ENCODE peak calls at places on chromosomes 1 and 21, in four cellular contexts. One of them, this sample, is unnamed.

GRCh38 chr1:192592981-192593683 is 17.6 kb downstream of the RGS1 start:
- DNase-seq in IMR-90: peak; percentile 12
- DNase-seq in thyroid gland: no peak
- DNase-seq in H1: no peak
- DNase-seq in this sample: no peak

GRCh38 chr1:248926401-248927182 is 20.6 kb downstream of the PGBD2 start:
- DNase-seq in IMR-90: peak; percentile 73
- DNase-seq in thyroid gland: no peak
- DNase-seq in H1: no peak
- DNase-seq in this sample: no peak

GRCh38 chr1:30272288-30273020 is 450.9 kb downstream of the MATN1 start:
- DNase-seq in IMR-90: no peak
- DNase-seq in thyroid gland: no peak
- DNase-seq in H1: no peak
- DNase-seq in this sample: no peak

GRCh38 chr1:198064181-198064580 is 92.6 kb upstream of the NEK7 start:
- DNase-seq in IMR-90: peak; percentile 16
- DNase-seq in thyroid gland: no peak
- DNase-seq in H1: no peak
- DNase-seq in this sample: no peak

GRCh38 chr1:25787477-25788043 is 12.4 kb upstream of the SELENON start:
- DNase-seq in IMR-90: peak; percentile 25
- DNase-seq in thyroid gland: no peak
- DNase-seq in H1: no peak
- DNase-seq in this sample: no peak

GRCh38 chr1:15525043-15525958 is 1.3 kb upstream of the CASP9 start:
- DNase-seq in IMR-90: no peak
- DNase-seq in thyroid gland: peak; percentile 100
- DNase-seq in H1: no peak
- DNase-seq in this sample: peak; percentile 25

GRCh38 chr1:228058981-228059535 is 23.4 kb upstream of the ARF1 start:
- DNase-seq in IMR-90: no peak
- DNase-seq in thyroid gland: peak; percentile 40
- DNase-seq in H1: no peak
- DNase-seq in this sample: no peak

GRCh38 chr1:178057863-178058576 is 35.9 kb upstream of the RASAL2 start:
- DNase-seq in IMR-90: peak; percentile 48
- DNase-seq in thyroid gland: peak; percentile 29
- DNase-seq in H1: no peak
- DNase-seq in this sample: peak; percentile 85

GRCh38 chr21:35257413-35257812 is 208.3 kb upstream of the RUNX1 start:
- DNase-seq in IMR-90: peak; percentile 96
- DNase-seq in thyroid gland: peak; percentile 62
- DNase-seq in H1: no peak
- DNase-seq in this sample: peak; percentile 26

GRCh38 chr1:42343049-42343448 is 8.0 kb upstream of the FOXJ3 start:
- DNase-seq in IMR-90: no peak
- DNase-seq in thyroid gland: no peak
- DNase-seq in H1: no peak
- DNase-seq in this sample: no peak

GRCh38 chr1:204288061-204288588 is 71.6 kb downstream of the PLEKHA6 start:
- DNase-seq in IMR-90: no peak
- DNase-seq in thyroid gland: peak; percentile 20
- DNase-seq in H1: no peak
- DNase-seq in this sample: no peak

GRCh38 chr1:91120421-91120820 is 98.6 kb upstream of the ZNF644 start:
- DNase-seq in IMR-90: no peak
- DNase-seq in thyroid gland: peak; percentile 83
- DNase-seq in H1: no peak
- DNase-seq in this sample: no peak

GRCh38 chr21:16588433-16588860 is 858.7 kb downstream of the USP25 start:
- DNase-seq in IMR-90: peak; percentile 84
- DNase-seq in thyroid gland: peak; percentile 84
- DNase-seq in H1: no peak
- DNase-seq in this sample: peak; percentile 70

GRCh38 chr1:81513796-81514354 is 286.9 kb upstream of the ADGRL2 start:
- DNase-seq in IMR-90: no peak
- DNase-seq in thyroid gland: no peak
- DNase-seq in H1: no peak
- DNase-seq in this sample: no peak

GRCh38 chr1:15454256-15454655 is 2.3 kb upstream of the CELA2A start:
- DNase-seq in IMR-90: peak; percentile 87
- DNase-seq in thyroid gland: no peak
- DNase-seq in H1: no peak
- DNase-seq in this sample: no peak

GRCh38 chr1:156833598-156833997 is 16.9 kb upstream of the SH2D2A start:
- DNase-seq in IMR-90: no peak
- DNase-seq in thyroid gland: no peak
- DNase-seq in H1: no peak
- DNase-seq in this sample: peak; percentile 44

GRCh38 chr1:246930830-246931548 is 759 bp downstream of the AHCTF1 start:
- DNase-seq in IMR-90: peak; percentile 58
- DNase-seq in thyroid gland: peak; percentile 55
- DNase-seq in H1: no peak
- DNase-seq in this sample: peak; percentile 79

GRCh38 chr1:26787381-26787705 is 407 bp upstream of the PIGV start:
- DNase-seq in IMR-90: peak; percentile 53
- DNase-seq in thyroid gland: no peak
- DNase-seq in H1: no peak
- DNase-seq in this sample: no peak

GRCh38 chr1:152449661-152450060 is 35.6 kb upstream of the CRNN start:
- DNase-seq in IMR-90: no peak
- DNase-seq in thyroid gland: no peak
- DNase-seq in H1: no peak
- DNase-seq in this sample: no peak

GRCh38 chr1:206797534-206798383 is 25.5 kb upstream of the IL10 start:
- DNase-seq in IMR-90: no peak
- DNase-seq in thyroid gland: peak; percentile 26
- DNase-seq in H1: peak; percentile 25
- DNase-seq in this sample: no peak

GRCh38 chr1:21089711-21090110 is 87.0 kb downstream of the EIF4G3 start:
- DNase-seq in IMR-90: no peak
- DNase-seq in thyroid gland: no peak
- DNase-seq in H1: no peak
- DNase-seq in this sample: no peak

GRCh38 chr21:38816400-38816973 is 10.8 kb downstream of the ETS2 start:
- DNase-seq in IMR-90: no peak
- DNase-seq in thyroid gland: no peak
- DNase-seq in H1: no peak
- DNase-seq in this sample: no peak

GRCh38 chr1:2583331-2583791 is 3.2 kb upstream of the PRXL2B start:
- DNase-seq in IMR-90: no peak
- DNase-seq in thyroid gland: no peak
- DNase-seq in H1: no peak
- DNase-seq in this sample: no peak

GRCh38 chr1:230047114-230047865 is 19.7 kb upstream of the GALNT2 start:
- DNase-seq in IMR-90: no peak
- DNase-seq in thyroid gland: no peak
- DNase-seq in H1: no peak
- DNase-seq in this sample: no peak

GRCh38 chr1:202680586-202681352 is 29.5 kb downstream of the SYT2 start:
- DNase-seq in IMR-90: no peak
- DNase-seq in thyroid gland: no peak
- DNase-seq in H1: no peak
- DNase-seq in this sample: no peak

GRCh38 chr1:90474731-90475130 is 242.4 kb downstream of the BARHL2 start:
- DNase-seq in IMR-90: no peak
- DNase-seq in thyroid gland: no peak
- DNase-seq in H1: no peak
- DNase-seq in this sample: no peak

GRCh38 chr1:161304927-161305871 is 4.6 kb downstream of the MPZ start:
- DNase-seq in IMR-90: no peak
- DNase-seq in thyroid gland: peak; percentile 11
- DNase-seq in H1: no peak
- DNase-seq in this sample: no peak

GRCh38 chr1:113949007-113949406 is 19.9 kb downstream of the HIPK1 start:
- DNase-seq in IMR-90: no peak
- DNase-seq in thyroid gland: no peak
- DNase-seq in H1: no peak
- DNase-seq in this sample: no peak

GRCh38 chr1:101081496-101082282 is 56.1 kb upstream of the DPH5 start:
- DNase-seq in IMR-90: no peak
- DNase-seq in thyroid gland: no peak
- DNase-seq in H1: no peak
- DNase-seq in this sample: no peak

GRCh38 chr1:156214024-156214748 is 1.4 kb downstream of the PMF1 start:
- DNase-seq in IMR-90: peak; percentile 41
- DNase-seq in thyroid gland: no peak
- DNase-seq in H1: no peak
- DNase-seq in this sample: no peak

GRCh38 chr1:201655243-201655642 is 116.3 kb downstream of the NAV1 start:
- DNase-seq in IMR-90: peak; percentile 92
- DNase-seq in thyroid gland: no peak
- DNase-seq in H1: no peak
- DNase-seq in this sample: no peak

DNA sequence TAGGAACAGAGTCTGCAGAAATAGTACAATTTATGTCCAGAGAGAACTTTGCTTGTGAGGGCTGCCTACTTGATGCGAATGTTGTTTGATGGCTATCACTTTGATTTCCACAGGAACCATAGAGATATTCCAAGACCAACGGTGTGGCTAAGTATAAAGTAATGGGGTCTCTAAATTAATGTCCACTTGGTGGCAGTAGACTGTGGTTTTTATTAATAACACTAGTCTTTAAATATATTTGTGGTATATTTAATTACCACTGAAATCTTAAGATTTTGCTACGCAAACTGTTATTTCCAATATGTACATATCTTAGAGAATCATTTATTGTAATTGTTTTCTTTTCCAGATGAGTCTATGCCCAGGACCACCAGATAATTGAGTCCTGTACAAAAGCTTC is 647.9 kb downstream of the PLA2G4A start:
- DNase-seq in IMR-90: peak; percentile 20
- DNase-seq in thyroid gland: no peak
- DNase-seq in H1: no peak
- DNase-seq in this sample: no peak
- H3K4me3 ChIP-seq in IMR-90: no peak overlapping the region
- H3K4me3 ChIP-seq in thyroid gland: no peak overlapping the region
- H3K4me3 ChIP-seq in H1: no peak overlapping the region
- H3K4me3 ChIP-seq in this sample: no peak overlapping the region

GRCh38 chr1:24683713-24684162 is 40.6 kb downstream of the SRRM1 start:
- DNase-seq in IMR-90: peak; percentile 98
- DNase-seq in thyroid gland: no peak
- DNase-seq in H1: no peak
- DNase-seq in this sample: peak; percentile 41

GRCh38 chr1:24679725-24680124 is 36.6 kb downstream of the SRRM1 start:
- DNase-seq in IMR-90: no peak
- DNase-seq in thyroid gland: no peak
- DNase-seq in H1: no peak
- DNase-seq in this sample: no peak
- H3K4me1 ChIP-seq in IMR-90: peaks cover 6% of the 10 kb centered on the region
- H3K4me1 ChIP-seq in thyroid gland: no peaks in the 10 kb centered on the region
- H3K4me1 ChIP-seq in H1: no peaks in the 10 kb centered on the region
- H3K4me1 ChIP-seq in this sample: no peaks in the 10 kb centered on the region

GRCh38 chr1:237042892-237043576 is 1.1 kb downstream of the RYR2 start:
- DNase-seq in IMR-90: no peak
- DNase-seq in thyroid gland: peak; percentile 68
- DNase-seq in H1: no peak
- DNase-seq in this sample: no peak
- H3K27ac ChIP-seq in IMR-90: no peak overlapping the region
- H3K27ac ChIP-seq in thyroid gland: peak overlapping the region; percentile 64
- H3K27ac ChIP-seq in H1: no peak overlapping the region
- H3K27ac ChIP-seq in this sample: no peak overlapping the region

GRCh38 chr1:7678491-7679158 is 92.5 kb upstream of the VAMP3 start:
- DNase-seq in IMR-90: no peak
- DNase-seq in thyroid gland: no peak
- DNase-seq in H1: no peak
- DNase-seq in this sample: no peak

GRCh38 chr1:7677815-7678214 is 93.3 kb upstream of the VAMP3 start:
- DNase-seq in IMR-90: no peak
- DNase-seq in thyroid gland: no peak
- DNase-seq in H1: no peak
- DNase-seq in this sample: no peak

GRCh38 chr1:7679873-7680790 is 91.0 kb upstream of the VAMP3 start:
- DNase-seq in IMR-90: peak; percentile 13
- DNase-seq in thyroid gland: peak; percentile 34
- DNase-seq in H1: no peak
- DNase-seq in this sample: peak; percentile 62

GRCh38 chr1:7680791-7681165 is 90.3 kb upstream of the VAMP3 start:
- DNase-seq in IMR-90: no peak
- DNase-seq in thyroid gland: no peak
- DNase-seq in H1: no peak
- DNase-seq in this sample: peak; percentile 59

DNA sequence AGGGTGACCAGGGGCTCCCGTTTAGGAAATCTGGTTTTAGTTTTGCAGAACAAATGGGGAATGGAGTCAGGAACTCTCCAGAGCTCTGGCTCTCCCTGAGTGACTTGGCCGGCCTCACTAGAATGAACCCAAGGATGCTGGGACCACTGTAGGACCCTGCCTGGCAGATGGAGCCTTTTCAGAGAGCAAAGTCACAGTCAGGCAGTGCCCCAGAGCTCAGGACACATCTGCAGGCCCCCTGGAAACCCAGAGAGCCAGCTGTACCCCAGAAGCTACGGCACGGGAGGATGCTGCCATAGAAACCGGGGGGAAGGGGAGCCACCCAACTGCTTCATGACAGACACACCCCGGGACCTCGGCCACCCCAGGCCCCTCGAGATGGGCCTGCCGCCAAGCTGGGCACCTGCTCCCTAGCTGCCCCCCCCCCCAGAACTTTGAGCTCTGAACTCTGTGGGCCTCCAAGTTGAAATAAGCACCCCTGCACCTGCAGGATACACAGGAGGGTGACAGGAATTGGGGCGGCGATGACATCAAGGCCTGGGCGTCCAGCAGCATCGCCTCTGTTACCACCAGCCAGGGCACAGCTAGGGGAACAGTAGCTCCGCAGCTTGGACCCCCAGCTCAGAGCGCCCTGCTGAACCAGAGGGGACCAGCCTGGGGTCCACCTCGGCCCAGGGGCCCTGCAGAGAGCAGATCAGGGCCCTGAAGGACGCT is 91.8 kb upstream of the VAMP3 start:
- DNase-seq in IMR-90: no peak
- DNase-seq in thyroid gland: no peak
- DNase-seq in H1: no peak
- DNase-seq in this sample: no peak
- H3K4me3 ChIP-seq in IMR-90: no peak overlapping the region
- H3K4me3 ChIP-seq in thyroid gland: no peak overlapping the region
- H3K4me3 ChIP-seq in H1: peak overlapping the region; percentile 74
- H3K4me3 ChIP-seq in this sample: peak overlapping the region; percentile 76

GRCh38 chr1:160209041-160209655 is 4.0 kb downstream of the PEA15 start:
- DNase-seq in IMR-90: no peak
- DNase-seq in thyroid gland: no peak
- DNase-seq in H1: no peak
- DNase-seq in this sample: no peak
- H3K4me1 ChIP-seq in IMR-90: peaks cover 44% of the 10 kb centered on the region
- H3K4me1 ChIP-seq in thyroid gland: peaks cover 57% of the 10 kb centered on the region
- H3K4me1 ChIP-seq in H1: peaks cover 17% of the 10 kb centered on the region
- H3K4me1 ChIP-seq in this sample: peaks cover 58% of the 10 kb centered on the region